ENCODE peak calls at places on chromosome 17, in seven cellular contexts. G is A549, R is mucosa of descending colon, Z is IMR-90, X is H1, U is body of pancreas, D is heart right ventricle. B is an unnamed sample. For H3K9me3, the result is how much of the 10 kb centered on the place peaks cover.

GRCh38 chr17:37162800-37163199 is 213.0 kb upstream of the C17orf78 start:
- DNase-seq in G (no peak), R (no peak), Z (no peak), X (no peak), U (no peak), D (no peak), B (no peak)

GRCh38 chr17:4040784-4041183 is 76.5 kb upstream of the ATP2A3 start:
- DNase-seq in G (no peak), R (no peak), Z (no peak), X (no peak), U (no peak), D (no peak), B (no peak)

GRCh38 chr17:68763551-68763950 is 162.4 kb upstream of the FAM20A start:
- DNase-seq in G (no peak), R (no peak), Z (peak), X (no peak), U (no peak), D (no peak), B (no peak)

GRCh38 chr17:62644487-62645173 is 17.2 kb downstream of the MRC2 start:
- DNase-seq in G (no peak), R (no peak), Z (no peak), X (peak), U (no peak), D (no peak), B (no peak)

GRCh38 chr17:58335061-58335731 is 6.6 kb upstream of the TSPOAP1 start:
- DNase-seq in G (no peak), R (peak), Z (no peak), X (no peak), U (no peak), D (no peak), B (no peak)

GRCh38 chr17:62807812-62808575 is at the start of gene MARCHF10:
- DNase-seq in G (no peak), R (peak), Z (no peak), X (peak), U (peak), D (no peak), B (peak)

GRCh38 chr17:11922634-11923033 is 74.6 kb downstream of the ZNF18 start:
- DNase-seq in G (no peak), R (no peak), Z (no peak), X (no peak), U (no peak), D (no peak), B (no peak)

GRCh38 chr17:58632324-58633314 is 59.2 kb downstream of the TEX14 start:
- DNase-seq in G (no peak), R (no peak), Z (no peak), X (no peak), U (no peak), D (no peak), B (no peak)

GRCh38 chr17:7704601-7705268 is at the start of gene EFNB3:
- DNase-seq in G (peak), R (no peak), Z (no peak), X (peak), U (peak), D (no peak), B (no peak)

GRCh38 chr17:3788200-3788599 is 12.8 kb downstream of the ITGAE start:
- DNase-seq in G (no peak), R (no peak), Z (no peak), X (no peak), U (no peak), D (no peak), B (no peak)

GRCh38 chr17:9434502-9435113 is 141.0 kb downstream of the STX8 start:
- DNase-seq in G (no peak), R (no peak), Z (no peak), X (no peak), U (no peak), D (no peak), B (no peak)

GRCh38 chr17:37483311-37484039 is 6.2 kb upstream of the DUSP14 start:
- DNase-seq in G (no peak), R (no peak), Z (peak), X (no peak), U (no peak), D (no peak), B (no peak)

GRCh38 chr17:69949931-69950330 is 125.1 kb upstream of the KCNJ16 start:
- DNase-seq in G (no peak), R (no peak), Z (peak), X (no peak), U (no peak), D (no peak), B (no peak)

GRCh38 chr17:50866261-50866949 is at the start of gene TOB1:
- DNase-seq in G (peak), R (peak), Z (peak), X (peak), U (peak), D (peak), B (peak)

GRCh38 chr17:20202141-20202574 is 193.0 kb downstream of the SPECC1 start:
- DNase-seq in G (no peak), R (no peak), Z (no peak), X (no peak), U (no peak), D (no peak), B (no peak)

GRCh38 chr17:263773-264172 is 82.3 kb upstream of the DOC2B start:
- DNase-seq in G (no peak), R (peak), Z (no peak), X (peak), U (no peak), D (no peak), B (no peak)

GRCh38 chr17:10737168-10737622 is 7.4 kb upstream of the TMEM220 start:
- DNase-seq in G (peak), R (peak), Z (peak), X (peak), U (peak), D (peak), B (peak)

GRCh38 chr17:34715504-34715903 is 136.1 kb downstream of the TMEM132E start:
- DNase-seq in G (no peak), R (no peak), Z (no peak), X (no peak), U (no peak), D (no peak), B (no peak)

GRCh38 chr17:32297860-32298259 is 32.2 kb downstream of the RHBDL3 start:
- DNase-seq in G (no peak), R (no peak), Z (no peak), X (no peak), U (no peak), D (no peak), B (no peak)

GRCh38 chr17:4937553-4937952 is 2.3 kb downstream of the SLC25A11 start:
- DNase-seq in G (no peak), R (peak), Z (no peak), X (no peak), U (no peak), D (no peak), B (no peak)

GRCh38 chr17:65374966-65375365 is 186.5 kb downstream of the AXIN2 start:
- DNase-seq in G (no peak), R (no peak), Z (no peak), X (no peak), U (peak), D (no peak), B (no peak)

GRCh38 chr17:76726766-76727718 is at the start of gene METTL23:
- DNase-seq in G (peak), R (peak), Z (peak), X (peak), U (peak), D (peak), B (peak)

GRCh38 chr17:11486726-11487310 is 111.5 kb upstream of the DNAH9 start:
- DNase-seq in G (no peak), R (no peak), Z (no peak), X (peak), U (no peak), D (no peak), B (no peak)

GRCh38 chr17:32628645-32629044 is 141.9 kb downstream of the CDK5R1 start:
- DNase-seq in G (no peak), R (no peak), Z (no peak), X (no peak), U (no peak), D (no peak), B (no peak)

GRCh38 chr17:2384439-2385127 is 16.3 kb downstream of the MNT start:
- DNase-seq in G (no peak), R (peak), Z (no peak), X (no peak), U (no peak), D (no peak), B (no peak)

GRCh38 chr17:31660684-31661083 is 198.4 kb downstream of the COPRS start:
- DNase-seq in G (no peak), R (no peak), Z (no peak), X (no peak), U (no peak), D (no peak), B (no peak)

GRCh38 chr17:70096861-70097260 is 21.8 kb downstream of the KCNJ16 start:
- DNase-seq in G (no peak), R (no peak), Z (no peak), X (no peak), U (no peak), D (no peak), B (no peak)

GRCh38 chr17:65455972-65456343 is 105.5 kb downstream of the AXIN2 start:
- DNase-seq in G (no peak), R (no peak), Z (peak), X (peak), U (peak), D (no peak), B (peak)

GRCh38 chr17:22161376-22161775 is 469.1 kb downstream of the KCNJ18 start:
- DNase-seq in G (no peak), R (no peak), Z (no peak), X (no peak), U (no peak), D (no peak), B (no peak)

DNA sequence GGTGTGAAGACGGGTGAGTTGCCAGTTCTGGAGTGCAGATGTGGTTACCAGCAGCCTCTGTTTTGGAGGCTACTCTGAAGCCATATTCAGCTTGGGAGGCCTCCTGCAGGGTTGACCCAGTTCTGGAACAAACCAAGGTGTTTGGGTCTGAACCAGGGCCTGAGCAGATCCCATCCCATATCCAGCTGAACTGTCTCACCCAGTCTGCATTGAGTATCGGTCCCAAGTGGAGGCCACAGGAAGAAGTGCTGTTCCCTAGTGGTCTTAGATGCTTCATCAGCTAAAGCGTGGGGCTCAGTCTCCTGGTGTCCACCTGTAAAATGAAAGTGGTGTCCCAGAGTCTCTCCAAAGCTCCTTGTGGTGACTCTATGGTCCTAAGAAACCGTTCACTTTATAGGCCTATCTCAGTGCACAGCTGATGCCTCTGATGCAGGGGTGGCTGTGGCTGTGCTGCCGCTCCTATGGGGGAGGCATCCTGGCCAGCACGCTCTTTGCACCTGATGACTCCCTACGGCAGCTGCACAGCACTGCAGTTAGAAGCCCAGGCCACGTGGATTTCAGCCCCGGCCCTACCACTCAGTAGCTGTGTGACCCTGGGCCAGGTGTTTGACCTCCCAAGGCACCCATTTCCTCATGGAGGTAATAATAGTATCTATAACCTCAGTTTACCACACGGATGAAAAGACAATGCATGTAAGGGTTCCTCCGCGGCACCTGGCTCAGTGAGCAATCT is 21.0 kb downstream of the CBX4 start:
- DNase-seq in G (no peak), R (no peak), Z (no peak), X (no peak), U (no peak), D (no peak), B (no peak)
- H3K9me3 ChIP-seq in G (under half), R (under half), Z (under half), X (under half), U (under half), D (under half), B (under half)

GRCh38 chr17:48010193-48010592 is 27.4 kb downstream of the COPZ2 start:
- DNase-seq in G (no peak), R (no peak), Z (no peak), X (no peak), U (no peak), D (no peak), B (no peak)

GRCh38 chr17:48012151-48012520 is 25.5 kb downstream of the COPZ2 start:
- DNase-seq in G (no peak), R (peak), Z (no peak), X (peak), U (peak), D (peak), B (no peak)

GRCh38 chr17:48014603-48015037 is 23.0 kb downstream of the COPZ2 start:
- DNase-seq in G (no peak), R (no peak), Z (no peak), X (no peak), U (no peak), D (no peak), B (no peak)

GRCh38 chr17:48013876-48014602 is 23.6 kb downstream of the COPZ2 start:
- DNase-seq in G (no peak), R (no peak), Z (no peak), X (no peak), U (no peak), D (no peak), B (no peak)

GRCh38 chr17:48011405-48012150 is 26.0 kb downstream of the COPZ2 start:
- DNase-seq in G (peak), R (no peak), Z (peak), X (peak), U (peak), D (no peak), B (no peak)
- TF ChIP-seq CTCF in G (peak), R (peak), Z (peak), X (peak), U (no peak), D (no peak), B (peak)

GRCh38 chr17:82947051-82947991 is 107.5 kb upstream of the ZNF750 start:
- DNase-seq in G (no peak), R (peak), Z (no peak), X (no peak), U (peak), D (no peak), B (no peak)
- H3K9me3 ChIP-seq in G (half or more), R (under half), Z (half or more), X (half or more), U (under half), D (under half), B (under half)

DNA sequence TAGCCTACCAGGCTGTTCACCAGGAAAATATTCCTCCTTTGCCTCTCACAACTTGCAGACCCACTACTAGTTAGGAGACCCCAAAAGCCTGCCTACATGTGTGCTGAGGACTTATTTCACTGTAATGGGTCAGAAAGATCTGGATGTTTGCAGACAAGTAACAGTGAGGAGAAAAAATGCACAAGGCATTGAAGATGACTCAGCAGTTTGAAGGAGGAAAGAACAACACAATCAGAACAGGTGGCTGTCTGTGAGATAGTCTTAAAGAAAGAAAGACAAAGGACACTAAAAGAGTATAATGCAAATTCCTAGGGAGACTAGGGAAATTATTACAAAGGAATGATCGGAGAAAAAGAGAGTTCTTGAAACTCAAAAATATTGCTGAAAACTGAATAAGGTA is 69.0 kb downstream of the ANKFN1 start:
- DNase-seq in G (no peak), R (no peak), Z (peak), X (no peak), U (no peak), D (no peak), B (no peak)
- TF ChIP-seq CTCF in G (no peak), R (no peak), Z (no peak), X (no peak), U (no peak), D (no peak), B (no peak)

GRCh38 chr17:73861543-73861942 is 217.3 kb upstream of the SDK2 start:
- DNase-seq in G (no peak), R (no peak), Z (no peak), X (no peak), U (no peak), D (no peak), B (no peak)

GRCh38 chr17:73870035-73870434 is 225.8 kb upstream of the SDK2 start:
- DNase-seq in G (no peak), R (no peak), Z (no peak), X (no peak), U (no peak), D (no peak), B (no peak)

GRCh38 chr17:73863761-73864535 is 219.7 kb upstream of the SDK2 start:
- DNase-seq in G (no peak), R (no peak), Z (no peak), X (no peak), U (no peak), D (no peak), B (no peak)

GRCh38 chr17:73865825-73866224 is 221.6 kb upstream of the SDK2 start:
- DNase-seq in G (no peak), R (no peak), Z (no peak), X (no peak), U (no peak), D (no peak), B (no peak)

GRCh38 chr17:73867056-73867455 is 222.8 kb upstream of the SDK2 start:
- DNase-seq in G (no peak), R (no peak), Z (no peak), X (no peak), U (no peak), D (no peak), B (no peak)
- H3K9me3 ChIP-seq in G (under half), R (under half), Z (under half), X (under half), U (under half), D (under half), B (under half)

DNA sequence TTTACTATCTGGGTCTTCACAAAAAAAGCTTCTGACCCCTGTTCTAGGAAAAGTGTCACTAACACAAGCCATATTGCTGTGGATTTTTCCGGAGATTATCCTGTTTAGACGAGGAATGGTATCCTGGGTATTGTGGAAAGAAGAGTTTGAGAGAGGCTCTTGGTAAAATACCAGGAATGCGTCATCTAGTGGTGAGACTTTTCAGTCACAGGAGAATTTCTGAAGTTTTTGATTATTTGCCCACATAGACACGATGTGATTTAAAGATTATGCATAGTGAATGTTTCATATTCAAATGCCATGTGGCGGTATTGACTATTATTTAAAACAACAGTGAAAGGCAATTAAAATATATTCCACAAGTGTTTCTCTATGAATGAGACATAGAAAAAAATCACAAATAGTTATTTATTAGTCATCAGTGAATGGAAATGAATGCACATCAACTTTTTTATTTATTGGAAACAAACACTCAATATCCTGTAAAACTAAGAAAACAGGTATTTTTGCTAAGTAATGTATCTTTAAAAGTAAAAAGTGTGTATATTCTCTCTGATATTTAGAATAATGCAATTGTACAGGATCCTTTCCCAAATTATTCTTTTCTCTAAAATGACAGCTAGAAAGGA is 7.8 kb downstream of the KRT28 start:
- DNase-seq in G (peak), R (no peak), Z (peak), X (no peak), U (no peak), D (no peak), B (no peak)
- TF ChIP-seq CTCF in G (peak), R (no peak), Z (peak), X (peak), U (no peak), D (peak), B (peak)

DNA sequence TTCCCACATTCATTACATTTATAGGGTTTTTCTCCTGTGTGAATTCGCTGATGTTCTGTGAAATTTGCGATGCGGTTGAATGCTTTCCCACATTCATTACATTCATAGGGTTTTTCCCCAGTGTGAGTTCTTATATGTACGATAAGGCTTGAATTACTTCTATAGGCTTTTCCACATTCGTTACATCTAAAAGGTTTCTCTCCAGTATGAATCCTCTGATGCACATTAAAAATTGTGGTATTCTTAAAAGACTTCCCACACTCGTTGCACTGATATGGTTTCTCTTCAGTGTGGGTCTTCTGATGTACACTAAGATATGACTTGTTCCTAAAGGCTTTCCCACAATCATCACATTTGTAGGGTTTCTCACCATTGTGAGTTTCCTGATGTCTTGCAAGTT is 30.4 kb downstream of the ZNF624 start:
- DNase-seq in G (no peak), R (no peak), Z (no peak), X (no peak), U (no peak), D (no peak), B (no peak)
- H3K9me3 ChIP-seq in G (half or more), R (half or more), Z (half or more), X (half or more), U (under half), D (half or more), B (under half)

DNA sequence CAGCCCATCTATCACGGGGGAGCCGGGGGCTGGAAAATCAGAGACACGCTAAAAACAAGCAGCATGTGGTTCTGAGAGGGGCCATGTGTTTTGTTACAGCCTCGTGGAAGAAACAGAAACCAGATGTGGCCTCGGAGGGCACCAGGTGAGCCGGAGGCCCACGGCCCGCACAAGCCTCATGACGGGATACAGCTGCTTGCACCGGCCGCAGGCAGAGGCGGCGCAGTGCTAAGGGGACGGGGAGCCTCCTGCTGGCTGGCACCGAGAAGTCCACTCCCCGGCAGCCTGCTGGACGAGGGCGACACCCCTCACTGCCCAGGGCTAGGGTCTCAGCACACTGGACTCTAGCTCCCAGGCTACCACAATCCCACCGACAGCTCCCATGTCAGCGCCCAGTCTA is 19.2 kb downstream of the NDUFAF8 start:
- DNase-seq in G (no peak), R (no peak), Z (no peak), X (no peak), U (no peak), D (no peak), B (no peak)
- TF ChIP-seq CTCF in G (no peak), R (no peak), Z (no peak), X (peak), U (no peak), D (no peak), B (no peak)

DNA sequence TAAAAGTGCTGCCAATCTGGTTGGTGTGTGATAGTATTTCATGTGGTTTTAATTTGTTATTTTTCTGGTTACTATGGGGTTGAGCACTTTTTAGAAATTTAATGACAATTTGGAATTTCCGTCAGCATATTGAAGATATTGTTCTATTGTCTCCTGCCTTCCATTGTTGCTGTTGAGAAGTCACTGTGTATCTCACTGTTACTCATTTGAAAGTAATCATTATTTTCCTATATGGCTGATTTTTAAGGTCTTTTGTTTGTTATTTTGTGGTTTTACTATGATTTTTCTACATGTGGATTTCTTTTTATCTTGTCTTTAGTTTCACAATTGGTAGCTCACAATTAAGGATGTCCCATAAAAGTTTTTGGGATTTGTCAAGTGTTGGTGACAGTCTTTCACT is 8.2 kb downstream of the KRT26 start:
- DNase-seq in G (no peak), R (no peak), Z (no peak), X (no peak), U (no peak), D (no peak), B (no peak)
- H3K9me3 ChIP-seq in G (half or more), R (under half), Z (under half), X (under half), U (under half), D (half or more), B (under half)

B was measured in lung.